ENCODE peak calls at places on chromosomes 6 and 20, in ten cellular contexts. F, C, J, V, H, G, R, E, P and X are unnamed samples.
A peak's percentile ranks its signal among the peaks of the same experiment; 100 is the strongest.

GRCh38 chr6:28000351-28001045 is 43.5 kb downstream of the OR2B6 start:
- DNase-seq in F (no peak), C (no peak), J (no peak), V (no peak), H (no peak), G (no peak), R (no peak), E (no peak), P (no peak), X (no peak)

GRCh38 chr20:36471885-36472642 is 69.3 kb upstream of the MYL9 start:
- DNase-seq in F (no peak), C (no peak), J (no peak), V (no peak), H (no peak), G (no peak), R (no peak), E (no peak), P (no peak), X (no peak)

GRCh38 chr6:100467144-100468012 is 2.7 kb upstream of the SIM1 start:
- DNase-seq in F (no peak), C (no peak), J (no peak), V (no peak), H (peak; percentile 31), G (no peak), R (no peak), E (no peak), P (peak; percentile 18), X (no peak)

GRCh38 chr6:134026597-134026996 is 25.8 kb downstream of the SLC2A12 start:
- DNase-seq in F (no peak), C (no peak), J (peak; percentile 64), V (peak; percentile 57), H (no peak), G (no peak), R (peak; percentile 65), E (peak; percentile 29), P (peak; percentile 29), X (peak; percentile 13)

GRCh38 chr6:33828764-33829731 is 25.2 kb upstream of the MLN start:
- DNase-seq in F (no peak), C (no peak), J (no peak), V (no peak), H (no peak), G (no peak), R (no peak), E (no peak), P (no peak), X (no peak)

GRCh38 chr6:134720353-134721094 is 229.4 kb downstream of the ALDH8A1 start:
- DNase-seq in F (no peak), C (no peak), J (no peak), V (no peak), H (no peak), G (no peak), R (no peak), E (no peak), P (no peak), X (no peak)

GRCh38 chr6:7000825-7001777 is 106.7 kb upstream of the RREB1 start:
- DNase-seq in F (no peak), C (no peak), J (no peak), V (no peak), H (no peak), G (no peak), R (peak; percentile 39), E (no peak), P (no peak), X (no peak)

GRCh38 chr6:134307870-134308269 is 10.0 kb downstream of the SGK1 start:
- DNase-seq in F (no peak), C (no peak), J (no peak), V (no peak), H (no peak), G (no peak), R (no peak), E (no peak), P (no peak), X (no peak)

GRCh38 chr20:57361517-57361916 is 10.5 kb downstream of the RAE1 start:
- DNase-seq in F (no peak), C (no peak), J (peak; percentile 85), V (peak; percentile 52), H (no peak), G (no peak), R (peak; percentile 91), E (peak; percentile 85), P (peak; percentile 78), X (peak; percentile 97)

GRCh38 chr20:46746972-46747371 is 37.5 kb downstream of the SLC2A10 start:
- DNase-seq in F (no peak), C (no peak), J (peak; percentile 61), V (no peak), H (no peak), G (no peak), R (peak; percentile 78), E (peak; percentile 34), P (peak; percentile 60), X (peak; percentile 74)

GRCh38 chr20:45336530-45337366 is 11.5 kb downstream of the SDC4 start:
- DNase-seq in F (no peak), C (no peak), J (peak; percentile 95), V (peak; percentile 92), H (no peak), G (no peak), R (peak; percentile 99), E (peak; percentile 91), P (peak; percentile 97), X (peak; percentile 96)